ENCODE peak calls at places on chromosomes 12 and 14, in seven cellular contexts. S, B, D, G, I, J and Y are unnamed samples.

GRCh38 chr12:132174015-132174660 is 29.9 kb downstream of the NOC4L start:
- DNase-seq in S (no peak), B (no peak), D (no peak), G (no peak), I (peak; percentile 17), J (no peak), Y (no peak)

GRCh38 chr12:108679282-108679681 is 45.6 kb upstream of the SELPLG start:
- DNase-seq in S (no peak), B (no peak), D (no peak), G (no peak), I (no peak), J (no peak), Y (no peak)

GRCh38 chr14:54629635-54630360 is 62.9 kb downstream of the SAMD4A start:
- DNase-seq in S (no peak), B (no peak), D (no peak), G (no peak), I (no peak), J (no peak), Y (no peak)

GRCh38 chr14:101254805-101255764 is 306.2 kb upstream of the DIO3 start:
- DNase-seq in S (peak; percentile 68), B (no peak), D (no peak), G (no peak), I (no peak), J (no peak), Y (no peak)

GRCh38 chr12:81949721-81950120 is 190.6 kb upstream of the PPFIA2 start:
- DNase-seq in S (no peak), B (no peak), D (no peak), G (no peak), I (no peak), J (no peak), Y (no peak)

GRCh38 chr12:125142601-125143000 is 77.4 kb downstream of the AACS start:
- DNase-seq in S (no peak), B (no peak), D (peak; percentile 32), G (no peak), I (no peak), J (no peak), Y (no peak)

GRCh38 chr12:56565510-56566101 is 44.0 kb downstream of the RBMS2 start:
- DNase-seq in S (peak; percentile 84), B (peak; percentile 88), D (no peak), G (no peak), I (peak; percentile 76), J (no peak), Y (peak; percentile 54)

GRCh38 chr12:102954143-102954542 is 3.3 kb upstream of the ASCL1 start:
- DNase-seq in S (no peak), B (no peak), D (no peak), G (no peak), I (no peak), J (no peak), Y (no peak)

GRCh38 chr12:121240484-121241202 is 30.7 kb downstream of the P2RX4 start:
- DNase-seq in S (peak; percentile 84), B (peak; percentile 56), D (no peak), G (peak; percentile 58), I (peak; percentile 80), J (no peak), Y (no peak)

GRCh38 chr12:18752947-18753346 is 15.0 kb downstream of the CAPZA3 start:
- DNase-seq in S (no peak), B (no peak), D (no peak), G (no peak), I (no peak), J (no peak), Y (no peak)

GRCh38 chr12:127809236-127809635 is 457.7 kb upstream of the TMEM132C start:
- DNase-seq in S (no peak), B (peak; percentile 72), D (no peak), G (no peak), I (no peak), J (no peak), Y (no peak)

GRCh38 chr14:99514552-99515300 is 33.5 kb downstream of the CCNK start:
- DNase-seq in S (peak; percentile 72), B (no peak), D (no peak), G (no peak), I (no peak), J (no peak), Y (peak; percentile 17)

GRCh38 chr12:115998119-115998633 is 279.3 kb downstream of the MED13L start:
- DNase-seq in S (no peak), B (peak; percentile 78), D (peak; percentile 6), G (no peak), I (no peak), J (no peak), Y (no peak)

GRCh38 chr12:94186461-94187237 is 38.3 kb downstream of the PLXNC1 start:
- DNase-seq in S (no peak), B (peak; percentile 76), D (no peak), G (peak; percentile 33), I (no peak), J (peak; percentile 76), Y (peak; percentile 58)

GRCh38 chr14:57403521-57403864 is 13.1 kb downstream of the NAA30 start:
- DNase-seq in S (no peak), B (no peak), D (no peak), G (no peak), I (no peak), J (no peak), Y (no peak)

GRCh38 chr12:26691234-26691970 is 141.6 kb downstream of the ITPR2 start:
- DNase-seq in S (no peak), B (peak; percentile 99), D (peak; percentile 97), G (no peak), I (no peak), J (no peak), Y (no peak)

GRCh38 chr14:54804720-54805060 is 97.9 kb downstream of the GCH1 start:
- DNase-seq in S (no peak), B (no peak), D (no peak), G (no peak), I (no peak), J (no peak), Y (peak; percentile 34)

GRCh38 chr14:31300296-31300695 is 92.7 kb upstream of the HECTD1 start:
- DNase-seq in S (no peak), B (peak; percentile 32), D (no peak), G (no peak), I (no peak), J (no peak), Y (no peak)

GRCh38 chr12:24499151-24500146 is 449.5 kb downstream of the BCAT1 start:
- DNase-seq in S (no peak), B (peak; percentile 90), D (no peak), G (no peak), I (no peak), J (no peak), Y (no peak)

GRCh38 chr12:9331218-9331626 is 123.0 kb upstream of the PZP start:
- DNase-seq in S (no peak), B (peak; percentile 67), D (no peak), G (no peak), I (peak; percentile 82), J (peak; percentile 77), Y (peak; percentile 34)

GRCh38 chr12:81078469-81079196 is 754 bp downstream of the ACSS3 start:
- DNase-seq in S (no peak), B (peak; percentile 78), D (no peak), G (peak; percentile 29), I (no peak), J (no peak), Y (no peak)

GRCh38 chr12:114638790-114639435 is 45.1 kb downstream of the TBX3 start:
- DNase-seq in S (no peak), B (no peak), D (no peak), G (no peak), I (no peak), J (no peak), Y (no peak)

GRCh38 chr12:102564026-102564425 is 83.7 kb upstream of the IGF1 start:
- DNase-seq in S (no peak), B (no peak), D (no peak), G (no peak), I (no peak), J (no peak), Y (no peak)

GRCh38 chr14:67738740-67739504 is 37.2 kb downstream of the RDH12 start:
- DNase-seq in S (peak; percentile 84), B (peak; percentile 98), D (peak; percentile 60), G (peak; percentile 53), I (peak; percentile 55), J (no peak), Y (no peak)

GRCh38 chr14:65352964-65353530 is 59.5 kb upstream of the FUT8 start:
- DNase-seq in S (no peak), B (no peak), D (peak; percentile 63), G (no peak), I (no peak), J (no peak), Y (no peak)
- TF ChIP-seq CTCF in S (no peak), B (no peak), D (peak; percentile 43), G (no peak), I (no peak), J (no peak), Y (no peak)

GRCh38 chr12:122947352-122947792 is 18.9 kb downstream of the ABCB9 start:
- DNase-seq in S (no peak), B (no peak), D (no peak), G (no peak), I (peak; percentile 82), J (no peak), Y (no peak)

GRCh38 chr12:122945047-122945592 is 21.1 kb downstream of the ABCB9 start:
- DNase-seq in S (no peak), B (peak; percentile 6), D (no peak), G (no peak), I (no peak), J (no peak), Y (no peak)

GRCh38 chr12:122944588-122944987 is 21.7 kb downstream of the ABCB9 start:
- DNase-seq in S (no peak), B (peak; percentile 8), D (peak; percentile 71), G (no peak), I (peak; percentile 46), J (peak; percentile 28), Y (no peak)

GRCh38 chr12:122948605-122949004 is 17.7 kb downstream of the ABCB9 start:
- DNase-seq in S (no peak), B (no peak), D (no peak), G (no peak), I (no peak), J (no peak), Y (no peak)

DNA sequence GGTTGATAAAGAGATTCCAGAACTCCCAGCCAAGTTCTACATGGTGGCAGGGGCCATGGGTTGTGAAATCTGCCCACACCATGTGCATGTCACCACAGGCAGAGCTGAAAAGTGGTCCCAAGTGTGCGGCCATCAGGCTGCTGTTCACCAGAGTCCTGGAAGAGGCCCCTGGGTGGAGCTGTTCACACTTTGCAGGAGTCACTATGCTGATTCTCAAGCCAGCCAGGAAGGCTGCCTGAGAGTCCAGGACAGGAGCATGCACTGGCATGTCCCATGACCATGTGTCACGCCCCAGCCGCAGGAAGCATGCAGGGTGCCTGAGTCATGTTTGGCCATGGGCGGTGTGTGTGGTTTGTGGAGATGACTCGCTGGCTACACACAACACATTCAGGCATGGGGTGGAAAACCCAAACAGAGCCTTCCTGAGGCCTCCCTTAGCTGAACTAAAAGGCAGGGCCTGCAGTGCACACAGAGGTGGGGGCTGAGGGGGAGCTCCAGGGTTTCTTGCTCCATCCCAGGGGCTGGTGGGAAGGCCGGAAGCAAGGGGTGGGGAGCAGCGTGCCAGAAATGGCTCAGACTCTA is 19.5 kb downstream of the ABCB9 start:
- DNase-seq in S (peak; percentile 88), B (peak; percentile 99), D (peak; percentile 99), G (peak; percentile 77), I (peak; percentile 85), J (no peak), Y (no peak)
- TF ChIP-seq CTCF in S (no peak), B (peak; percentile 63), D (peak; percentile 84), G (no peak), I (no peak), J (no peak), Y (no peak)

GRCh38 chr12:11513288-11513687 is 117.9 kb upstream of the PRB2 start:
- DNase-seq in S (no peak), B (peak; percentile 38), D (no peak), G (no peak), I (no peak), J (no peak), Y (no peak)
- TF ChIP-seq CTCF in S (no peak), B (peak; percentile 38), D (peak; percentile 31), G (no peak), I (no peak), J (peak; percentile 26), Y (no peak)

GRCh38 chr14:78737116-78737515 is 566.9 kb downstream of the NRXN3 start:
- DNase-seq in S (no peak), B (no peak), D (no peak), G (no peak), I (no peak), J (no peak), Y (no peak)
- TF ChIP-seq CTCF in S (no peak), B (no peak), D (no peak), G (no peak), I (no peak), J (no peak), Y (no peak)